ENCODE peak calls at places on chromosome 16, in five cellular contexts. N, Q, R, M and V are unnamed samples.

GRCh38 chr16:57192146-57192545 is 6.0 kb downstream of the RSPRY1 start:
- DNase-seq in N (no peak), Q (no peak), R (peak; percentile 49), M (no peak), V (no peak)

GRCh38 chr16:14545346-14545884 is 84.6 kb downstream of the PARN start:
- DNase-seq in N (no peak), Q (no peak), R (no peak), M (no peak), V (no peak)

GRCh38 chr16:56882077-56882476 is 17.1 kb downstream of the SLC12A3 start:
- DNase-seq in N (no peak), Q (no peak), R (no peak), M (no peak), V (no peak)

GRCh38 chr16:78608305-78608776 is 508.9 kb downstream of the WWOX start:
- DNase-seq in N (no peak), Q (peak; percentile 28), R (no peak), M (no peak), V (no peak)

GRCh38 chr16:67530013-67530939 is 1.6 kb downstream of the RIPOR1 start:
- DNase-seq in N (no peak), Q (peak; percentile 87), R (peak; percentile 62), M (peak; percentile 49), V (peak; percentile 53)

GRCh38 chr16:12257926-12258561 is 281.5 kb downstream of the SNX29 start:
- DNase-seq in N (no peak), Q (peak; percentile 31), R (no peak), M (no peak), V (no peak)

GRCh38 chr16:27475561-27475960 is 73.6 kb downstream of the IL21R start:
- DNase-seq in N (no peak), Q (no peak), R (peak; percentile 84), M (peak; percentile 18), V (no peak)

GRCh38 chr16:77450790-77451487 is 16.1 kb upstream of the ADAMTS18 start:
- DNase-seq in N (no peak), Q (no peak), R (no peak), M (no peak), V (peak; percentile 6)

GRCh38 chr16:67029249-67030096 is 524 bp downstream of the CBFB start:
- DNase-seq in N (peak; percentile 49), Q (peak; percentile 77), R (peak; percentile 48), M (no peak), V (peak; percentile 47)

GRCh38 chr16:77807071-77807470 is 18.7 kb downstream of the VAT1L start:
- DNase-seq in N (no peak), Q (no peak), R (no peak), M (no peak), V (no peak)

GRCh38 chr16:31274831-31275816 is 15.3 kb downstream of the ITGAM start:
- DNase-seq in N (no peak), Q (no peak), R (no peak), M (no peak), V (no peak)

GRCh38 chr16:74224828-74225227 is 71.8 kb upstream of the PSMD7 start:
- DNase-seq in N (no peak), Q (no peak), R (peak; percentile 3), M (no peak), V (no peak)

GRCh38 chr16:53924311-53924860 is 220.4 kb downstream of the FTO start:
- DNase-seq in N (no peak), Q (peak; percentile 26), R (no peak), M (no peak), V (no peak)

GRCh38 chr16:68237243-68238028 is 1.5 kb upstream of the ESRP2 start:
- DNase-seq in N (peak; percentile 91), Q (peak; percentile 98), R (peak; percentile 93), M (peak; percentile 94), V (peak; percentile 98)

GRCh38 chr16:82091225-82091624 is 56.2 kb downstream of the HSD17B2 start:
- DNase-seq in N (no peak), Q (no peak), R (peak; percentile 4), M (peak; percentile 14), V (no peak)

GRCh38 chr16:48383204-48383876 is 1.9 kb downstream of the SIAH1 start:
- DNase-seq in N (no peak), Q (no peak), R (peak; percentile 67), M (no peak), V (no peak)

GRCh38 chr16:56518435-56518834 is 1.4 kb downstream of the BBS2 start:
- DNase-seq in N (no peak), Q (no peak), R (peak; percentile 19), M (no peak), V (no peak)

GRCh38 chr16:68643847-68644246 is 1.3 kb upstream of the CDH3 start:
- DNase-seq in N (no peak), Q (no peak), R (no peak), M (no peak), V (no peak)

GRCh38 chr16:29700253-29700987 is 21.4 kb downstream of the QPRT start:
- DNase-seq in N (peak; percentile 65), Q (peak; percentile 72), R (peak; percentile 89), M (peak; percentile 76), V (peak; percentile 66)

GRCh38 chr16:11977206-11978041 is 890 bp downstream of the SNX29 start:
- DNase-seq in N (no peak), Q (peak; percentile 61), R (peak; percentile 92), M (peak; percentile 66), V (no peak)

GRCh38 chr16:89364603-89365002 is 125.8 kb downstream of the ANKRD11 start:
- DNase-seq in N (no peak), Q (no peak), R (peak; percentile 64), M (no peak), V (no peak)

GRCh38 chr16:20906225-20906870 is 5.8 kb downstream of the LYRM1 start:
- DNase-seq in N (no peak), Q (no peak), R (peak; percentile 93), M (peak; percentile 36), V (no peak)